ENCODE peak calls at places on chromosomes 13 and 19, in six cellular contexts. One of them, this sample, is unnamed.

GRCh38 chr13:89454736-89455135 is 1783.6 kb downstream of the SLITRK5 start:
- DNase-seq in cardiac fibroblast: no peak
- DNase-seq in endodermal cell: no peak
- DNase-seq in hypothalamus: no peak
- DNase-seq in posterior vena cava: no peak
- DNase-seq in activated CD4-positive, CD25-positive, alpha-beta regulatory T cell treated with anti-CD3 and anti-CD28 coated beads, Interleukin-2, amount 50 U/mL, for 16 hours: no peak
- DNase-seq in this sample: no peak

GRCh38 chr19:12202250-12202649 is 39.4 kb downstream of the ZNF136 start:
- DNase-seq in activated CD4-positive, CD25-positive, alpha-beta regulatory T cell treated with anti-CD3 and anti-CD28 coated beads, Interleukin-2, amount 50 U/mL, for 16 hours: peak; percentile 5
- DNase-seq in endodermal cell: peak; percentile 49
- DNase-seq in cardiac fibroblast: peak; percentile 24
- DNase-seq in hypothalamus: no peak
- DNase-seq in posterior vena cava: no peak
- DNase-seq in this sample: peak; percentile 17

GRCh38 chr13:51995677-51996551 is 15.3 kb downstream of the ATP7B start:
- DNase-seq in hypothalamus: no peak
- DNase-seq in posterior vena cava: no peak
- DNase-seq in endodermal cell: peak; percentile 60
- DNase-seq in activated CD4-positive, CD25-positive, alpha-beta regulatory T cell treated with anti-CD3 and anti-CD28 coated beads, Interleukin-2, amount 50 U/mL, for 16 hours: no peak
- DNase-seq in cardiac fibroblast: no peak
- DNase-seq in this sample: no peak

GRCh38 chr13:32135655-32136054 is 104.1 kb downstream of the FRY start:
- DNase-seq in hypothalamus: no peak
- DNase-seq in endodermal cell: no peak
- DNase-seq in posterior vena cava: no peak
- DNase-seq in cardiac fibroblast: peak; percentile 63
- DNase-seq in activated CD4-positive, CD25-positive, alpha-beta regulatory T cell treated with anti-CD3 and anti-CD28 coated beads, Interleukin-2, amount 50 U/mL, for 16 hours: no peak
- DNase-seq in this sample: no peak

GRCh38 chr13:74135306-74136088 is 1.3 kb upstream of the KLF12 start:
- DNase-seq in cardiac fibroblast: peak; percentile 73
- DNase-seq in posterior vena cava: peak; percentile 89
- DNase-seq in endodermal cell: peak; percentile 91
- DNase-seq in activated CD4-positive, CD25-positive, alpha-beta regulatory T cell treated with anti-CD3 and anti-CD28 coated beads, Interleukin-2, amount 50 U/mL, for 16 hours: no peak
- DNase-seq in hypothalamus: peak; percentile 7
- DNase-seq in this sample: peak; percentile 22

GRCh38 chr13:23547000-23547590 is 23.1 kb upstream of the TNFRSF19 start:
- DNase-seq in activated CD4-positive, CD25-positive, alpha-beta regulatory T cell treated with anti-CD3 and anti-CD28 coated beads, Interleukin-2, amount 50 U/mL, for 16 hours: no peak
- DNase-seq in cardiac fibroblast: peak; percentile 29
- DNase-seq in hypothalamus: no peak
- DNase-seq in posterior vena cava: peak; percentile 86
- DNase-seq in endodermal cell: peak; percentile 72
- DNase-seq in this sample: no peak

GRCh38 chr13:113669871-113670341 is 2.9 kb downstream of the GRK1 start:
- DNase-seq in endodermal cell: peak; percentile 52
- DNase-seq in hypothalamus: no peak
- DNase-seq in cardiac fibroblast: no peak
- DNase-seq in posterior vena cava: peak; percentile 74
- DNase-seq in activated CD4-positive, CD25-positive, alpha-beta regulatory T cell treated with anti-CD3 and anti-CD28 coated beads, Interleukin-2, amount 50 U/mL, for 16 hours: no peak
- DNase-seq in this sample: no peak

GRCh38 chr19:17671906-17672305 is 16.2 kb downstream of the UNC13A start:
- DNase-seq in hypothalamus: no peak
- DNase-seq in cardiac fibroblast: peak; percentile 70
- DNase-seq in endodermal cell: peak; percentile 84
- DNase-seq in activated CD4-positive, CD25-positive, alpha-beta regulatory T cell treated with anti-CD3 and anti-CD28 coated beads, Interleukin-2, amount 50 U/mL, for 16 hours: no peak
- DNase-seq in posterior vena cava: no peak
- DNase-seq in this sample: no peak

GRCh38 chr13:52846567-52847321 is 1.7 kb downstream of the PCDH8 start:
- DNase-seq in endodermal cell: peak; percentile 96
- DNase-seq in activated CD4-positive, CD25-positive, alpha-beta regulatory T cell treated with anti-CD3 and anti-CD28 coated beads, Interleukin-2, amount 50 U/mL, for 16 hours: no peak
- DNase-seq in posterior vena cava: peak; percentile 88
- DNase-seq in hypothalamus: peak; percentile 29
- DNase-seq in cardiac fibroblast: no peak
- DNase-seq in this sample: no peak

GRCh38 chr13:78595819-78596700 is 7.3 kb downstream of the POU4F1 start:
- DNase-seq in activated CD4-positive, CD25-positive, alpha-beta regulatory T cell treated with anti-CD3 and anti-CD28 coated beads, Interleukin-2, amount 50 U/mL, for 16 hours: no peak
- DNase-seq in posterior vena cava: no peak
- DNase-seq in endodermal cell: peak; percentile 86
- DNase-seq in hypothalamus: no peak
- DNase-seq in cardiac fibroblast: no peak
- DNase-seq in this sample: no peak